ENCODE peak calls at places on chromosome 18, in seven cellular contexts. V is WTC11, Z is stomach, X is osteocyte, M is foreskin fibroblast, O is AG04449, G is fibroblast of villous mesenchyme. E is an unnamed sample.

GRCh38 chr18:3153107-3153704 is 66.6 kb downstream of the MYOM1 start:
- DNase-seq in V (no peak), Z (no peak), O (no peak), G (no peak), M (peak), X (no peak), E (no peak)

GRCh38 chr18:36183987-36184386 is 3.3 kb upstream of the MOCOS start:
- DNase-seq in M (no peak), V (no peak), G (no peak), Z (no peak), X (no peak), O (no peak), E (no peak)

GRCh38 chr18:7855051-7855450 is 287.9 kb downstream of the PTPRM start:
- DNase-seq in X (no peak), O (no peak), G (no peak), Z (no peak), V (no peak), M (no peak), E (no peak)

GRCh38 chr18:21741511-21742322 is 1.1 kb downstream of the MIB1 start:
- DNase-seq in M (peak), X (no peak), O (no peak), Z (peak), V (peak), G (peak), E (peak)

GRCh38 chr18:57276720-57277284 is 75.6 kb upstream of the ST8SIA3 start:
- DNase-seq in O (no peak), V (no peak), Z (no peak), X (no peak), G (no peak), M (no peak), E (no peak)

GRCh38 chr18:32577561-32577960 is 106.9 kb upstream of the GAREM1 start:
- DNase-seq in G (no peak), V (no peak), O (no peak), Z (no peak), X (no peak), M (no peak), E (no peak)

GRCh38 chr18:9631814-9632496 is 17.6 kb upstream of the PPP4R1 start:
- DNase-seq in X (no peak), G (peak), M (peak), Z (no peak), O (peak), V (no peak), E (no peak)

GRCh38 chr18:24514439-24514838 is 54.0 kb downstream of the HRH4 start:
- DNase-seq in O (no peak), G (peak), M (no peak), Z (no peak), X (no peak), V (no peak), E (no peak)

GRCh38 chr18:54119524-54120019 is 104.9 kb downstream of the MBD2 start:
- DNase-seq in X (no peak), Z (no peak), M (peak), G (peak), O (no peak), V (no peak), E (no peak)

GRCh38 chr18:23032030-23032582 is 99.0 kb downstream of the RBBP8 start:
- DNase-seq in Z (no peak), G (peak), M (peak), X (no peak), V (no peak), O (peak), E (no peak)

GRCh38 chr18:37499008-37499407 is 66.6 kb downstream of the CELF4 start:
- DNase-seq in M (no peak), G (no peak), X (no peak), O (no peak), Z (no peak), V (no peak), E (no peak)

GRCh38 chr18:45611943-45612342 is 3.3 kb upstream of the SLC14A2 start:
- DNase-seq in X (no peak), O (no peak), V (no peak), G (no peak), Z (no peak), M (no peak), E (no peak)

GRCh38 chr18:24530630-24531111 is 70.2 kb downstream of the HRH4 start:
- DNase-seq in Z (no peak), G (peak), O (no peak), X (no peak), M (peak), V (no peak), E (no peak)

GRCh38 chr18:10329116-10329515 is 125.3 kb upstream of the APCDD1 start:
- DNase-seq in X (no peak), G (peak), M (peak), O (no peak), V (no peak), Z (no peak), E (no peak)

GRCh38 chr18:62585274-62586147 is 62.7 kb downstream of the ZCCHC2 start:
- DNase-seq in O (no peak), M (no peak), Z (no peak), V (no peak), X (no peak), G (no peak), E (no peak)

GRCh38 chr18:38307919-38308318 is 742.3 kb upstream of the CELF4 start:
- DNase-seq in Z (no peak), V (no peak), O (no peak), M (no peak), G (no peak), X (no peak), E (no peak)

GRCh38 chr18:574456-575228 is 5.5 kb upstream of the CETN1 start:
- DNase-seq in Z (no peak), G (no peak), O (no peak), X (no peak), M (no peak), V (no peak), E (no peak)

GRCh38 chr18:29849145-29849544 is 1193.4 kb downstream of the DSC3 start:
- DNase-seq in V (no peak), X (no peak), M (no peak), G (no peak), O (no peak), Z (no peak), E (no peak)

GRCh38 chr18:5500158-5500939 is 43.4 kb downstream of the EPB41L3 start:
- DNase-seq in M (no peak), X (no peak), V (no peak), G (no peak), O (no peak), Z (no peak), E (no peak)

GRCh38 chr18:37578886-37579513 is 13.4 kb upstream of the CELF4 start:
- DNase-seq in X (no peak), Z (no peak), G (no peak), M (no peak), O (no peak), V (no peak), E (no peak)

GRCh38 chr18:6479699-6480098 is 65.0 kb upstream of the L3MBTL4 start:
- DNase-seq in Z (no peak), M (no peak), G (no peak), V (no peak), X (no peak), O (no peak), E (no peak)

GRCh38 chr18:58805482-58806187 is 59.0 kb upstream of the ZNF532 start:
- DNase-seq in O (no peak), X (no peak), Z (no peak), M (no peak), G (peak), V (no peak), E (no peak)

GRCh38 chr18:79926306-79926705 is 25.1 kb downstream of the SLC66A2 start:
- DNase-seq in X (peak), G (no peak), Z (peak), M (no peak), V (peak), O (no peak), E (peak)

GRCh38 chr18:74395630-74396251 is 61.4 kb downstream of the DIPK1C start:
- DNase-seq in O (no peak), V (no peak), X (no peak), Z (no peak), M (no peak), G (no peak), E (no peak)

GRCh38 chr18:37188016-37188791 is 359.3 kb downstream of the KIAA1328 start:
- DNase-seq in O (peak), X (no peak), V (no peak), G (no peak), M (no peak), Z (no peak), E (no peak)

GRCh38 chr18:9743200-9744016 is 35.3 kb downstream of the RAB31 start:
- DNase-seq in M (peak), G (peak), Z (peak), X (peak), O (peak), V (no peak), E (no peak)

GRCh38 chr18:24086082-24086481 is 52.8 kb upstream of the CABYR start:
- DNase-seq in O (no peak), G (no peak), M (no peak), Z (no peak), V (no peak), X (no peak), E (no peak)

GRCh38 chr18:6546229-6546628 is 131.5 kb upstream of the L3MBTL4 start:
- DNase-seq in V (no peak), M (no peak), O (no peak), X (no peak), Z (no peak), G (no peak), E (no peak)

GRCh38 chr18:46677609-46678470 is 20.8 kb upstream of the LOXHD1 start:
- DNase-seq in O (no peak), X (no peak), Z (no peak), M (no peak), V (no peak), G (peak), E (peak)

DNA sequence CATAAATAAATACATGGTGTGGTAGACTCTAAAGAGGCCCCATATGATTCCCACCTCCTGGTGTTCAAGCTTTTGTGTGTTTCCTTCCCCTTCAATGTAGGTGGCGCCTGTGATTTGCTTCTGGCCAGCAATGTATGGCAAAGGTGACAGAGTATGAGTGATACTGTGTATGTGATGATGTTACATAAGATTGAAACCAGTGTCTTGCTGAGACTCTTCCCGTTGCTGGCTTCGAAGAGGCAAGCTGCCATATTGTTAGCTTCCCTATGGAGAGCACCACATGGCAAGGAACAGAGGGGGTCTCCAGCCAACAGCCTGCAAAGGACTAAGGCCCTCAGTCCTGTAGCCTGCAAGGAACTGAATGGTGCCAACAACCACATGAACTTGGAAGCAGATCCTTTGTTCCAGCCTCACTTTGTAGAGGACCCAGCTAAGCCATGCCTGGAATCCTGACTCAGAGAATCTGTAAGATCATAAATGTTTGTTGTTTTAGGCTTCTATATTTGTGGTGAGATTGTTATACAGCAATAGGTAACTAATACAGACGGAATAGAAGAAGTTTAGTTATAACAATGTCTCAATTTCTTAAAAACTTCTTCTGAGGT is 1.7 kb upstream of the SMAD4 start:
- DNase-seq in G (no peak), X (no peak), V (no peak), Z (no peak), O (no peak), M (peak), E (no peak)
- TF ChIP-seq CTCF in G (no peak), X (no peak), V (no peak), Z (no peak), O (no peak), M (no peak), E (no peak)

DNA sequence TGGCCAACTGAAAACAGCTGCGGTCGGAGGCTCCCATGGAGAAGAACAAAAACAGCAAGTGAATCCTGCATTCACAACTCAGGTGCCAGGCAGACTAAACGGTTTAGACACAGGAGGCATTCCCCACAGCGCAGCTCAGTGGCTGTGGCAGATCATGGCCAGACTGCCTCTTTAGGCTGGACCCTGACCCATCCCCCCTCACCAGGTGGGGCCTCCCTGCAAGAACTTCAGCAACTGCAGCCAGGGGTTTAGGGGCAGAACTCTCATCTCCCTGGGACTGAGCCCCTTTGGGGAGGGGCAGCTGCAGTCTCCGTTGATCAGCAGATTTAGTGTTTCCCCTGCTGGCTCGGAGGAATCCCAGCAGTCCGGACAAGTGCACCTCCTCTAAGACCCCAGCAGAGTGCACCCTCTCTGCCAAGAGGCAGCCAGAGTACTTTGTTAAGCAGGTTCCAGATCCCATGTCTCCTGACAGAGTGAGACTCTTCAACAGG is 346.7 kb downstream of the SS18 start:
- DNase-seq in Z (no peak), X (no peak), M (no peak), V (peak), O (no peak), G (no peak), E (no peak)
- TF ChIP-seq CTCF in Z (no peak), X (no peak), M (no peak), V (no peak), O (no peak), G (no peak), E (no peak)

DNA sequence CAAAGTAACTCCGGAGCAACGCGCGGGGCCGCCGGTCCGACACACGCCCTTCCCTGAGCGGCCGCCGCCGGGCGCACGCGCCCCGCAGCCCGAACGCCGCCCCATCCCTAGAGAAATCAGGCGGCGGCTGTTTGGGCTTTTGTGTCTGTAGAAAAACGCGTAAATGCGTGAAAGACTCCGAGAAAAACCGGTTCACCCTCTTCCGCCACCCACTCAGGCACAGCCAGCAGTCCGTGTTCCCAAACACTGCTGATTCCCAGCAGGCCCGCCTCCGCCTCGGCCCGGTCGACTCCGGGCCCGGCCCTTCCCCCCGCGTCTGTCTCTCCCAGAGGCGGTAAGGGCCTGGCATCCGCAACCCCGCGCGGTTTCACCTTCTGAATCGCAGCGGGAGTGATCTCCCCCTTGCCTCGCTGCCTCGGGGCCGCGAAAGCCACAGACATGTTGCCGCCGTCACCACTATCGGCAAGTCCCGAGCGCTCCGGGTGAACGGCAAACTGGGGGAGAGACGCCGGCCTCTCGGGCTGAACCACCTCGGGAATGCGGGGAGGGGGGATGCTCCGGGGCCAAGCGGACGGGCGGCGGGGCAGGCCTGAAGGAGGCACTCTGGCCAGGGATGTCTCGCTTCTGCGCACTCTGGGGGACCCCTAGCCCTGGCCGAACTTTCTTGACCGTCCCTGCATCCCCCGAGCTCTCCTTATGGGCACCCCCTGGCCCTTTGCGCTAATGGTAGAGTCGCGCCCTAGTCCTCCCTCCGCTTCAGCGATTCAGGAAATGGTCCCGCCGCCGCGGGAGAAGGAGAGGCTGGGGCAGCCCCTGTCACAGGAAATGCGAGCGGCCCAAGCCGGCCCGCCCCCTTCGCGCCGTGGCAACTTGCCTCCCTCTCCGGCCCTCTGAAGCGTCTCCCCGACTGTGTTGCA is at the start of gene SS18:
- DNase-seq in X (peak), M (peak), G (peak), O (peak), Z (peak), V (peak), E (peak)
- TF ChIP-seq CTCF in X (peak), M (no peak), G (no peak), O (no peak), Z (no peak), V (no peak), E (peak)

GRCh38 chr18:76429262-76430126 is 65.5 kb downstream of the ZNF516 start:
- DNase-seq in M (no peak), O (no peak), X (no peak), G (peak), Z (no peak), V (no peak), E (peak)
- TF ChIP-seq CTCF in M (no peak), O (no peak), X (no peak), G (no peak), Z (no peak), V (no peak), E (no peak)

DNA sequence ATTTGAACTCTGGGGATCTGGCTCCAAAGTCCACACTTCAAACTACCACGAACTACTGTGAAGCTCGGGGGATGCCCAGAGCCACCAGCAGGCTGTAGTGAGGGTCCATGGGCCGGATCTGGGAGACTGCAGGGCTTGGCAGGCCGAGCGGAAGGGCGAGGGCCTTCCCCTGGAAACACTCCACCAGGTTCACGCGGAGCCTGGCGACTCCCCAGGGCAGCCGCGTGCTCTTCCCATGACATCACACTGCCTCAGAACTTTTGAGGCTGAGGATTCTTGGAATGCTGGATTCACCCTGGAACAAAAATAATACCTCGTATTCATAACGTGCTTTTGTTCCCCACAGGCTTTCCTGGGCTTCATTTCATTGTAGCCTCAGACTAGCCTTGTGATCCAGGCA is 201.0 kb downstream of the SMAD7 start:
- DNase-seq in G (peak), X (no peak), Z (no peak), M (no peak), O (no peak), V (no peak), E (peak)
- TF ChIP-seq CTCF in G (peak), X (no peak), Z (no peak), M (no peak), O (no peak), V (no peak), E (no peak)

GRCh38 chr18:78882585-78882984 is 97.0 kb upstream of the SALL3 start:
- DNase-seq in O (no peak), M (no peak), X (no peak), G (no peak), V (no peak), Z (no peak), E (no peak)

GRCh38 chr18:78889250-78889649 is 90.4 kb upstream of the SALL3 start:
- DNase-seq in O (no peak), G (no peak), V (no peak), Z (no peak), X (no peak), M (no peak), E (no peak)

GRCh38 chr18:78890388-78890787 is 89.2 kb upstream of the SALL3 start:
- DNase-seq in G (no peak), V (no peak), Z (no peak), X (no peak), M (no peak), O (no peak), E (no peak)

GRCh38 chr18:78883501-78883900 is 96.1 kb upstream of the SALL3 start:
- DNase-seq in Z (no peak), G (no peak), X (no peak), M (no peak), O (no peak), V (no peak), E (no peak)

GRCh38 chr18:78884502-78884901 is 95.1 kb upstream of the SALL3 start:
- DNase-seq in O (no peak), X (no peak), G (no peak), M (no peak), Z (no peak), V (no peak), E (no peak)
- TF ChIP-seq CTCF in O (no peak), X (no peak), G (no peak), M (no peak), Z (no peak), V (peak), E (no peak)

GRCh38 chr18:12491611-12492435 is 84.1 kb downstream of the PRELID3A start:
- DNase-seq in Z (no peak), X (no peak), O (no peak), G (no peak), V (no peak), M (no peak), E (no peak)

GRCh38 chr18:12500986-12501385 is 93.3 kb downstream of the PRELID3A start:
- DNase-seq in M (no peak), X (no peak), V (no peak), O (no peak), Z (no peak), G (no peak), E (no peak)

GRCh38 chr18:12497839-12498238 is 90.1 kb downstream of the PRELID3A start:
- DNase-seq in M (no peak), V (no peak), Z (no peak), G (no peak), X (no peak), O (no peak), E (no peak)

GRCh38 chr18:12492907-12493306 is 85.2 kb downstream of the PRELID3A start:
- DNase-seq in G (no peak), O (no peak), X (no peak), V (no peak), Z (no peak), M (no peak), E (no peak)

GRCh38 chr18:12497296-12497695 is 89.6 kb downstream of the PRELID3A start:
- DNase-seq in X (no peak), Z (no peak), O (no peak), V (no peak), M (no peak), G (no peak), E (no peak)
- TF ChIP-seq CTCF in X (no peak), Z (no peak), O (no peak), V (no peak), M (no peak), G (no peak), E (no peak)

E was measured in thyroid gland.